ENCODE peak calls at places on chromosome 5, in four cellular contexts. L is K562, D is GM12878, K is HCT116. E is an unnamed sample.

GRCh38 chr5:116216246-116216645 is 131.4 kb downstream of the COMMD10 start:
- DNase-seq in K (no peak), L (no peak), D (no peak), E (no peak)

GRCh38 chr5:6705088-6705487 is 8.1 kb upstream of the TENT4A start:
- DNase-seq in K (no peak), L (no peak), D (no peak), E (no peak)

GRCh38 chr5:137563301-137563645 is 64.1 kb upstream of the SPOCK1 start:
- DNase-seq in L (no peak), D (no peak), K (no peak), E (no peak)

GRCh38 chr5:59126665-59127354 is 543.9 kb downstream of the RAB3C start:
- DNase-seq in K (no peak), D (no peak), L (no peak), E (no peak)

GRCh38 chr5:173859315-173860038 is 28.7 kb upstream of the CPEB4 start:
- DNase-seq in K (no peak), D (no peak), L (peak; percentile 52), E (no peak)

GRCh38 chr5:81315336-81315735 is 13.9 kb downstream of the ZCCHC9 start:
- DNase-seq in L (no peak), D (no peak), K (no peak), E (no peak)

GRCh38 chr5:17378346-17378984 is 119.6 kb upstream of the TAF11L2 start:
- DNase-seq in K (no peak), D (no peak), L (no peak), E (no peak)

GRCh38 chr5:90932052-90932699 is 373.6 kb downstream of the ADGRV1 start:
- DNase-seq in K (peak; percentile 44), D (peak; percentile 12), L (peak; percentile 59), E (no peak)

GRCh38 chr5:33309780-33310345 is 130.9 kb upstream of the TARS1 start:
- DNase-seq in L (no peak), D (no peak), K (no peak), E (no peak)

GRCh38 chr5:154092356-154092755 is 53.6 kb downstream of the MFAP3 start:
- DNase-seq in D (no peak), L (no peak), K (no peak), E (no peak)

GRCh38 chr5:141821430-141821925 is 56.7 kb downstream of the PCDH1 start:
- DNase-seq in L (peak; percentile 79), K (peak; percentile 71), D (no peak), E (no peak)

GRCh38 chr5:126883801-126884200 is 106.9 kb downstream of the LMNB1 start:
- DNase-seq in K (no peak), D (no peak), L (peak; percentile 38), E (no peak)

GRCh38 chr5:98770158-98770910 is 3.1 kb upstream of the RGMB start:
- DNase-seq in L (no peak), K (no peak), D (no peak), E (no peak)

GRCh38 chr5:94705427-94705826 is 87.0 kb downstream of the SLF1 start:
- DNase-seq in K (no peak), D (no peak), L (no peak), E (no peak)

GRCh38 chr5:66945389-66946349 is 250.9 kb downstream of the CD180 start:
- DNase-seq in K (no peak), D (no peak), L (no peak), E (no peak)

GRCh38 chr5:58810086-58810485 is 227.2 kb downstream of the RAB3C start:
- DNase-seq in L (no peak), K (no peak), D (no peak), E (no peak)

GRCh38 chr5:136212252-136212721 is 19.3 kb upstream of the SMIM32 start:
- DNase-seq in L (peak; percentile 76), D (no peak), K (peak; percentile 24), E (peak; percentile 84)

GRCh38 chr5:67455987-67456386 is 259.4 kb upstream of the CD180 start:
- DNase-seq in K (no peak), D (no peak), L (no peak), E (no peak)

GRCh38 chr5:134515801-134516200 is 9.7 kb upstream of the JADE2 start:
- DNase-seq in D (no peak), L (no peak), K (no peak), E (no peak)

GRCh38 chr5:13188393-13188792 is 756.1 kb downstream of the DNAH5 start:
- DNase-seq in L (no peak), K (no peak), D (no peak), E (no peak)

GRCh38 chr5:139294372-139295165 is 1.0 kb downstream of the MATR3 start:
- DNase-seq in L (peak; percentile 67), D (no peak), K (peak; percentile 65), E (no peak)

GRCh38 chr5:179275941-179276837 is 69.1 kb downstream of the ADAMTS2 start:
- DNase-seq in D (no peak), L (peak; percentile 53), K (no peak), E (no peak)

GRCh38 chr5:36013182-36013581 is 22.0 kb upstream of the UGT3A1 start:
- DNase-seq in L (no peak), D (no peak), K (no peak), E (no peak)

GRCh38 chr5:135478938-135479337 is 26.8 kb upstream of the TIFAB start:
- DNase-seq in L (peak; percentile 38), D (no peak), K (no peak), E (no peak)

GRCh38 chr5:144122641-144123040 is 47.8 kb downstream of the YIPF5 start:
- DNase-seq in K (no peak), L (no peak), D (no peak), E (no peak)

GRCh38 chr5:159050408-159051091 is 49.2 kb downstream of the EBF1 start:
- DNase-seq in D (no peak), L (no peak), K (no peak), E (no peak)

GRCh38 chr5:172113036-172113435 is 75.0 kb downstream of the STK10 start:
- DNase-seq in L (no peak), D (peak; percentile 68), K (no peak), E (no peak)

GRCh38 chr5:113162770-113163169 is 186.2 kb downstream of the DCP2 start:
- DNase-seq in D (no peak), L (no peak), K (peak; percentile 72), E (no peak)

GRCh38 chr5:4855889-4856288 is 284.2 kb upstream of the ADAMTS16 start:
- DNase-seq in K (no peak), L (no peak), D (no peak), E (no peak)

GRCh38 chr5:150500905-150501304 is 7.0 kb upstream of the NDST1 start:
- DNase-seq in L (no peak), D (no peak), K (no peak), E (no peak)
- TF ChIP-seq EGR1 in L (no peak), D (no peak), K (no peak), E (no peak)

GRCh38 chr5:82092-82491 is 9.9 kb upstream of the PLEKHG4B start:
- DNase-seq in L (no peak), D (no peak), K (no peak), E (peak; percentile 75)
- TF ChIP-seq EGR1 in L (no peak), D (no peak), K (no peak), E (no peak)

GRCh38 chr5:150144211-150144801 is 11.3 kb downstream of the PDGFRB start:
- DNase-seq in L (peak; percentile 55), D (no peak), K (no peak), E (no peak)
- TF ChIP-seq EGR1 in L (peak; percentile 65), D (no peak), K (no peak), E (no peak)

DNA sequence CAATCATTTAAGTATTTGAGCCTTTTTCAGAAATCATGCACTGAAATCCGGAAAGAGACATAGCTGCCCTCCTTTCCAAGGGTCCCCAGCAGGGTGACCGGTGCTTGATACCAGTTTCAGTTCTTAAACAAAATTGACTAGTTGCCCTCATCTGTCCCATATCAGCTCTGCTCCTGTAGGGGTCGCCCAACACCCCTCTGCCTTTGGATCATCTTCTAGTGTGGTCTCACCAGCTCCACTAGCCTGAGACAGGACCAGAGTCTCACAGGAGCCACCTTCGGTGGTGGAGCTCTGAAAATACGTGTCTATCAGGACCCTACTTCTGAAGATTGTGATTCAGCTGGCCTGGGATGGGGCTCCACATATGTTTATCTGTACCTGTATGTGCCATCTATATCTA is 428.2 kb downstream of the ENC1 start:
- DNase-seq in K (peak; percentile 26), D (no peak), L (peak; percentile 22), E (peak; percentile 57)
- TF ChIP-seq EGR1 in K (no peak), D (no peak), L (no peak), E (no peak)

GRCh38 chr5:177511181-177511580 is 1.6 kb upstream of the DOK3 start:
- DNase-seq in L (no peak), K (no peak), D (no peak), E (no peak)
- TF ChIP-seq EGR1 in L (no peak), K (no peak), D (no peak), E (no peak)

GRCh38 chr5:169422087-169422486 is 121.1 kb upstream of the SLIT3 start:
- DNase-seq in L (no peak), K (no peak), D (no peak), E (no peak)
- TF ChIP-seq EGR1 in L (no peak), K (no peak), D (no peak), E (no peak)

DNA sequence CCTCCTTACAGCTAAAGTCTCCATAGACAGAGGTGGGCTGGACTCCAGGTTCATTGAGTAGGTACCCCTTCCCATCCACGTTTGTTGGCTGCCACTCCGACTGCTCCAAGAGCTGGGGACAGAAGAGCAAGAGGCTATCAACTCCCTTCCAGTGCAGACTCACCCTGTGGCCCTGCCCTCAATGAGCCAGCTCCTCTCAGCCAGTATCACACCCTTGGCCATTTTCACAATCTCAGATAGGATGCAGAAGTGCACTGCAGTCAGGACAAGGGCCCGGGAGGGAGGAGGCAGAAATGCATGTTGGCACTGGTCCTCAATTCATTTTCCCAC is 6.2 kb downstream of the IRF1 start:
- DNase-seq in L (no peak), D (no peak), K (no peak), E (no peak)
- TF ChIP-seq EGR1 in L (no peak), D (no peak), K (no peak), E (no peak)

GRCh38 chr5:121296357-121296756 is 555.3 kb upstream of the FTMT start:
- DNase-seq in D (no peak), K (no peak), L (no peak), E (no peak)
- TF ChIP-seq EGR1 in D (no peak), K (no peak), L (no peak), E (no peak)

E was measured in H1.